ENCODE peak calls at places on chromosomes 11 and 22, in four cellular contexts. G is Peyer's patch, A is stomach, W is right lobe of liver. N is an unnamed sample.

GRCh38 chr11:69229521-69229920 is 64.4 kb upstream of the MYEOV start:
- DNase-seq in W (peak; percentile 17), A (peak; percentile 9), G (no peak), N (no peak)

GRCh38 chr22:47612136-47612910 is 849.9 kb downstream of the TBC1D22A start:
- DNase-seq in W (no peak), A (no peak), G (no peak), N (no peak)

GRCh38 chr22:20624161-20624616 is 116.8 kb downstream of the MED15 start:
- DNase-seq in W (no peak), A (no peak), G (no peak), N (no peak)

GRCh38 chr11:134001596-134001995 is 44.8 kb upstream of the IGSF9B start:
- DNase-seq in G (no peak), A (no peak), W (no peak), N (no peak)

GRCh38 chr22:20036535-20037392 is 15.9 kb downstream of the TANGO2 start:
- DNase-seq in G (no peak), W (no peak), A (no peak), N (no peak)

GRCh38 chr11:47004595-47005033 is 68.1 kb downstream of the CSTPP1 start:
- DNase-seq in A (peak; percentile 81), G (peak; percentile 74), W (peak; percentile 90), N (peak; percentile 81)

GRCh38 chr11:108084811-108085210 is 36.6 kb upstream of the ACAT1 start:
- DNase-seq in G (no peak), A (no peak), W (no peak), N (no peak)

GRCh38 chr11:28627690-28628255 is 519.6 kb downstream of the METTL15 start:
- DNase-seq in A (no peak), G (no peak), W (no peak), N (no peak)

GRCh38 chr11:25435197-25435596 is 896.7 kb upstream of the ANO3 start:
- DNase-seq in A (no peak), G (no peak), W (no peak), N (no peak)

GRCh38 chr22:20430641-20431519 is 6.7 kb downstream of the SCARF2 start:
- DNase-seq in W (no peak), G (peak; percentile 65), A (peak; percentile 64), N (peak; percentile 69)

GRCh38 chr22:46043816-46044717 is 67.1 kb upstream of the WNT7B start:
- DNase-seq in G (peak; percentile 59), A (peak; percentile 54), W (peak; percentile 75), N (peak; percentile 78)

GRCh38 chr11:46367244-46367915 is 14.1 kb upstream of the MDK start:
- DNase-seq in G (peak; percentile 85), W (peak; percentile 69), A (peak; percentile 78), N (no peak)

GRCh38 chr11:108944486-108945178 is 279.8 kb downstream of the DDX10 start:
- DNase-seq in W (no peak), A (no peak), G (no peak), N (no peak)

GRCh38 chr11:57248780-57249383 is 11.8 kb upstream of the APLNR start:
- DNase-seq in A (peak; percentile 46), G (peak; percentile 62), W (peak; percentile 79), N (peak; percentile 78)

GRCh38 chr11:134052395-134052987 is 16.4 kb upstream of the JAM3 start:
- DNase-seq in A (no peak), W (no peak), G (peak; percentile 34), N (no peak)

GRCh38 chr11:113690619-113691569 is 15.2 kb downstream of the TMPRSS5 start:
- DNase-seq in A (peak; percentile 75), W (no peak), G (peak; percentile 81), N (no peak)

GRCh38 chr22:40922484-40923303 is 28.5 kb upstream of the RBX1 start:
- DNase-seq in G (no peak), A (no peak), W (no peak), N (no peak)

GRCh38 chr11:126332221-126332711 is 23.2 kb upstream of the ST3GAL4 start:
- DNase-seq in G (peak; percentile 65), A (no peak), W (no peak), N (peak; percentile 55)

GRCh38 chr11:106594751-106595351 is 423.4 kb downstream of the GUCY1A2 start:
- DNase-seq in A (no peak), G (no peak), W (no peak), N (no peak)

GRCh38 chr11:126008956-126009355 is 53.7 kb downstream of the CDON start:
- DNase-seq in G (no peak), A (no peak), W (no peak), N (no peak)

GRCh38 chr22:27654536-27655445 is 146.8 kb downstream of the MN1 start:
- DNase-seq in W (no peak), A (peak; percentile 50), G (peak; percentile 54), N (no peak)

GRCh38 chr11:64687641-64688533 is 35.1 kb downstream of the NRXN2 start:
- DNase-seq in W (no peak), G (no peak), A (no peak), N (no peak)

GRCh38 chr11:14506532-14506931 is 6.9 kb upstream of the COPB1 start:
- DNase-seq in G (no peak), W (no peak), A (no peak), N (no peak)

GRCh38 chr22:38346506-38346905 is 29.3 kb upstream of the CSNK1E start:
- DNase-seq in W (peak; percentile 39), G (peak; percentile 42), A (peak; percentile 13), N (peak; percentile 50)

GRCh38 chr11:118633979-118634378 is 26.6 kb downstream of the PHLDB1 start:
- DNase-seq in A (no peak), G (no peak), W (no peak), N (no peak)

GRCh38 chr11:57584341-57584740 is 13.1 kb upstream of the SERPING1 start:
- DNase-seq in G (no peak), A (no peak), W (no peak), N (no peak)

GRCh38 chr11:27471067-27471587 is 1.5 kb downstream of the LGR4 start:
- DNase-seq in G (no peak), W (no peak), A (no peak), N (no peak)

GRCh38 chr11:112357488-112357887 is 96.8 kb upstream of the PLET1 start:
- DNase-seq in G (no peak), A (no peak), W (no peak), N (no peak)

GRCh38 chr22:41561335-41561734 is 525 bp downstream of the CSDC2 start:
- DNase-seq in W (no peak), G (no peak), A (no peak), N (no peak)

DNA sequence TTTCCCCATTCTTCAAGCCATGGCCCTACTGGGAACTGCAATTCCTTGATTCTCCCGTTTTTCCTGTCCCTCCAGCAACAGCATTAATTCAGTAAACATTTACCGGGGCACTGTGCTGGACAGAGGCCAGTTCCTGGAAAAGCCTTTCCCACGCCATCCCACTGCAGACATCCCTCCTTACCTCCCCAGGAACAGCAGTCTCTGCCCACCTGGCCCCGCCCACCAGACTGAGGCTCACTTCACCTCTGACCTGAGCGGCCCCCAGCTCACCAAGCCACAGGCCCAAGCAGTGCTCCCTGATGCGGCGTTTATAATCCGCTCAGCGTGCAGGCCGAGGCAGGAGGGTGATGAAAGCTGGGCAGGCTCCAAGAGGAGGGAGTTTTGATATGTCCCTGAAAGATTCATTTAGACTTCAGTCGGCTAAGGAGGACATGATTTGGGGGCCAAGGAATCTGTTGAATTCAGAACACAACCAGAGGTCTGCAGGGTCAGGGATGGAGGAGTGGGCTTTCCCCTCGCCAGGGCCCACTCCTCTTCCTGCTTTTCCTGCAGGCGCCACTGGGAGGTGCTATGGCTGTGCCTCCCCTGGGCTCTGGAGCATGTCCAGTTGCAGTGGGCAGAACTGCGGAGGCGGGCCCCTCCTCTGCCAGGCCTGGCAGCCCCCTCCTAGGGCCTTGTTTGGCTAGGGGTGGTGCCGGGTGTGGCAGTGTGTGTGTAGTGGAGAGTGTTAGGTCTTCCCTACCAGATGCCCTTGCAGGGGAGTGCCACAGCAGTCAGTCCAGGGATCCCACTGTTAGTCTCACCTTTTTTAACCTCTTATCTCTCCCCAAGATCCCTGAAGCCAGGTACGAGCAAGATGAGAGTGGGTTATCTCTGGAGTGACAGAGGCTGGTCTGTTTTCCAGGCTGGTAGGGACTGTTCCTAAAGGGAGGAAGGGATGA is 1.4 kb upstream of the TAGLN start:
- DNase-seq in W (no peak), G (no peak), A (peak; percentile 57), N (no peak)
- TF ChIP-seq POLR2A in W (no peak), G (no peak), A (no peak), N (no peak)

DNA sequence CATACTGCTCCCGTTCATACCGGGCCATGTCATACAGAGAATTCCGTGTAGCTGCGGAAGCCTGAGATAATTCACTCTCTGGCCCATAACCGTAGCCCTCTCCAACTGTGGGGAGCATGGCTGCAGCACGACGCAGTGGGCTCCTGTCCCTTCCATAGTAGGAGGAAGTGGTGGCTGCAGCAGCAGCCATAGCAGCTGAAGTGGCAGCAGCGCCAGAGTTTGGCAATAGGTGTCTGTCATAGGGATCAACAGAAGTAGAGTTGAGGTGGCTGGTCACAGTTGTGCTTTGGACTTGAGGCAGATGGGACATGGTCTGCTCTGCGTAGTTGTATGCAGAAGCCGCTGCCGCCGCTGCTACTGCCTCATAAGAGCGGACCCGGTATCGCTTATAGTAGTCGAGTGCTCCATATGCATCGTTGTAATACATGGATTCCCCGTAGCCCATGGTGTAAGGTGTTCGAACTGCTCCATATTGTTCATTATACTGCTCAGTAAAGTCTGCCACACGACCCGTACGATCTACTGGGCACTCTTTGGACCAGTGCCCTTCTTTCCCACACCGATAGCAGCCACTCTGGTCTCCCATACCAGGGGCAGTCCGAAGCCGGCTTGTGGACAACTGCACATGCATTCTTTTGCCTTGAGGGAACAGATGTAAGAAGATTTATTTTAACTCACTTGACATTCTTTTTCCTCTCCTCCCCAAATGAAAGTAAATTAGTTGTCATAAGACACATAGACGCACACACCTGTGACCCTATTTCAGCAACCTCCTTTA is 8.8 kb downstream of the RBM4B start:
- DNase-seq in W (no peak), A (no peak), G (no peak), N (no peak)
- TF ChIP-seq POLR2A in W (no peak), A (no peak), G (no peak), N (no peak)

DNA sequence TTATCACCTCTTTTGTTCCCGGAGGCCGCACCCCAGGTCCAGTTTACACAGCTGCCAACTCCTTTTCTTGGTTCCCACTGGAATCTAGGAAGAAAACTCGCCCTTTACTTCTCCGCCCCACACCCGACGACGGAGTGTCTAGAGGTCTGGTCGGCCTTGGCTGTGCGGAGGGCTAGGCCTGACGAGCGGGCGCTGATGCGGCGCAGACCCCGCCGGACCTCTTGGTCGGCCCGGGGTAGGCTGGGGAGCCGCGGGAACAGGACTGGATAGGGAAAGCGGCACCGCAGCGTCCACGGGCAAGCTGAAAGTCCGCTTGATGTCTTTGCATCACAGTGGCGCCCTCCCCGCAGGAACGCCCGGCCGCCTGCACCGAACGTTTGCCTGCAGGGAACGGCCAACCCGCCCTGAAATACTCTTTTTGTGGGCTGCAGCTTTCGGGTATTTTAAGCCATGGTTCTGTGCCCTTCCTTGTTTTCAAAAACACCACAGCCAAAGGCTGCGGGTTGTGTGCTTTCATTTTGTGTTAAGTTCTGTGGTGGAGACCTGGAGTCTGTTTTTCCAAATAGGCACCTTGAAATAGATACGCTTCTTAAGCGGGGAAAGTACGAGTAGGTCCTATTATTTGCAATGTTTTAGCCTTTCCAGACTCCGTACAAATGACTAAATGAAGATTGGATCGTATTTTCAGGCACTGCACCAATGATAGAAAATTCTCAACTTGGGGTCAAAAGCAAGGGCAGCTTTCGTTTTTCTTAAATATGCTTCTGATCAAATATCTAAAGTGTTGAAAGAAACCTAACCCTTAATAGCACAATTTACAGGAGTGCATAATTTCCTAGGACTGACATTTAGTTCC is 880 bp upstream of the ZBED5 start:
- DNase-seq in G (peak; percentile 79), W (peak; percentile 75), A (peak; percentile 65), N (peak; percentile 86)
- TF ChIP-seq POLR2A in G (no peak), W (no peak), A (no peak), N (no peak)

GRCh38 chr11:67114275-67114896 is 4.7 kb upstream of the KDM2A start:
- DNase-seq in W (no peak), G (no peak), A (no peak), N (peak; percentile 32)
- TF ChIP-seq POLR2A in W (no peak), G (no peak), A (no peak), N (no peak)